ENCODE peak calls at places on chromosomes 5 and 9, in ten cellular contexts. One of them, this sample, is unnamed.
A peak's percentile ranks its signal among the peaks of the same experiment; 100 is the strongest.

GRCh38 chr5:165161204-165161603 is 1655.8 kb downstream of the MAT2B start:
- DNase-seq in right atrium auricular region: no peak
- DNase-seq in ovary: no peak
- DNase-seq in CD4-positive, CD25-positive, alpha-beta regulatory T cell: no peak
- DNase-seq in GM23248: no peak
- DNase-seq in fibroblast of lung: no peak
- DNase-seq in neural progenitor cell: peak; percentile 19
- DNase-seq in IMR-90: no peak
- DNase-seq in cardiac muscle cell: no peak
- DNase-seq in left ventricle myocardium inferior: no peak
- DNase-seq in this sample: no peak

GRCh38 chr5:142080248-142080647 is 28.3 kb upstream of the NDFIP1 start:
- DNase-seq in right atrium auricular region: no peak
- DNase-seq in ovary: no peak
- DNase-seq in CD4-positive, CD25-positive, alpha-beta regulatory T cell: no peak
- DNase-seq in GM23248: no peak
- DNase-seq in fibroblast of lung: no peak
- DNase-seq in neural progenitor cell: no peak
- DNase-seq in IMR-90: no peak
- DNase-seq in cardiac muscle cell: no peak
- DNase-seq in left ventricle myocardium inferior: no peak
- DNase-seq in this sample: no peak

GRCh38 chr5:17204133-17204489 is 13.3 kb upstream of the BASP1 start:
- DNase-seq in right atrium auricular region: peak; percentile 48
- DNase-seq in ovary: no peak
- DNase-seq in CD4-positive, CD25-positive, alpha-beta regulatory T cell: no peak
- DNase-seq in GM23248: no peak
- DNase-seq in fibroblast of lung: no peak
- DNase-seq in neural progenitor cell: no peak
- DNase-seq in IMR-90: no peak
- DNase-seq in cardiac muscle cell: no peak
- DNase-seq in left ventricle myocardium inferior: no peak
- DNase-seq in this sample: no peak

GRCh38 chr9:134606951-134607733 is 34.5 kb upstream of the COL5A1 start:
- DNase-seq in right atrium auricular region: peak; percentile 54
- DNase-seq in ovary: peak; percentile 24
- DNase-seq in CD4-positive, CD25-positive, alpha-beta regulatory T cell: no peak
- DNase-seq in GM23248: peak; percentile 34
- DNase-seq in fibroblast of lung: peak; percentile 51
- DNase-seq in neural progenitor cell: no peak
- DNase-seq in IMR-90: no peak
- DNase-seq in cardiac muscle cell: no peak
- DNase-seq in left ventricle myocardium inferior: no peak
- DNase-seq in this sample: no peak

GRCh38 chr9:114233806-114234205 is 78.5 kb downstream of the COL27A1 start:
- DNase-seq in right atrium auricular region: peak; percentile 76
- DNase-seq in ovary: peak; percentile 69
- DNase-seq in CD4-positive, CD25-positive, alpha-beta regulatory T cell: no peak
- DNase-seq in GM23248: no peak
- DNase-seq in fibroblast of lung: no peak
- DNase-seq in neural progenitor cell: no peak
- DNase-seq in IMR-90: no peak
- DNase-seq in cardiac muscle cell: no peak
- DNase-seq in left ventricle myocardium inferior: peak; percentile 53
- DNase-seq in this sample: no peak

GRCh38 chr5:43514471-43514815 is 505 bp downstream of the C5orf34 start:
- DNase-seq in right atrium auricular region: no peak
- DNase-seq in ovary: no peak
- DNase-seq in CD4-positive, CD25-positive, alpha-beta regulatory T cell: no peak
- DNase-seq in GM23248: peak; percentile 93
- DNase-seq in fibroblast of lung: peak; percentile 89
- DNase-seq in neural progenitor cell: no peak
- DNase-seq in IMR-90: peak; percentile 87
- DNase-seq in cardiac muscle cell: peak; percentile 76
- DNase-seq in left ventricle myocardium inferior: no peak
- DNase-seq in this sample: no peak

GRCh38 chr5:168227973-168228615 is 63.4 kb upstream of the WWC1 start:
- DNase-seq in right atrium auricular region: no peak
- DNase-seq in ovary: no peak
- DNase-seq in CD4-positive, CD25-positive, alpha-beta regulatory T cell: no peak
- DNase-seq in GM23248: peak; percentile 25
- DNase-seq in fibroblast of lung: peak; percentile 61
- DNase-seq in neural progenitor cell: no peak
- DNase-seq in IMR-90: no peak
- DNase-seq in cardiac muscle cell: peak; percentile 31
- DNase-seq in left ventricle myocardium inferior: no peak
- DNase-seq in this sample: no peak

GRCh38 chr5:56433039-56433438 is 199.9 kb upstream of the ANKRD55 start:
- DNase-seq in right atrium auricular region: no peak
- DNase-seq in ovary: no peak
- DNase-seq in CD4-positive, CD25-positive, alpha-beta regulatory T cell: no peak
- DNase-seq in GM23248: no peak
- DNase-seq in fibroblast of lung: no peak
- DNase-seq in neural progenitor cell: no peak
- DNase-seq in IMR-90: no peak
- DNase-seq in cardiac muscle cell: no peak
- DNase-seq in left ventricle myocardium inferior: no peak
- DNase-seq in this sample: no peak

GRCh38 chr9:120443976-120444375 is 136.0 kb downstream of the CDK5RAP2 start:
- DNase-seq in right atrium auricular region: no peak
- DNase-seq in ovary: no peak
- DNase-seq in CD4-positive, CD25-positive, alpha-beta regulatory T cell: no peak
- DNase-seq in GM23248: no peak
- DNase-seq in fibroblast of lung: no peak
- DNase-seq in neural progenitor cell: no peak
- DNase-seq in IMR-90: no peak
- DNase-seq in cardiac muscle cell: no peak
- DNase-seq in left ventricle myocardium inferior: no peak
- DNase-seq in this sample: no peak

GRCh38 chr9:120441446-120442279 is 138.3 kb downstream of the CDK5RAP2 start:
- DNase-seq in right atrium auricular region: no peak
- DNase-seq in ovary: no peak
- DNase-seq in CD4-positive, CD25-positive, alpha-beta regulatory T cell: no peak
- DNase-seq in GM23248: peak; percentile 88
- DNase-seq in fibroblast of lung: peak; percentile 98
- DNase-seq in neural progenitor cell: no peak
- DNase-seq in IMR-90: peak; percentile 93
- DNase-seq in cardiac muscle cell: peak; percentile 90
- DNase-seq in left ventricle myocardium inferior: no peak
- DNase-seq in this sample: no peak

GRCh38 chr9:120445974-120446373 is 134.0 kb downstream of the CDK5RAP2 start:
- DNase-seq in right atrium auricular region: no peak
- DNase-seq in ovary: no peak
- DNase-seq in CD4-positive, CD25-positive, alpha-beta regulatory T cell: peak; percentile 10
- DNase-seq in GM23248: no peak
- DNase-seq in fibroblast of lung: no peak
- DNase-seq in neural progenitor cell: no peak
- DNase-seq in IMR-90: no peak
- DNase-seq in cardiac muscle cell: no peak
- DNase-seq in left ventricle myocardium inferior: no peak
- DNase-seq in this sample: no peak

GRCh38 chr9:120442280-120442597 is 137.7 kb downstream of the CDK5RAP2 start:
- DNase-seq in right atrium auricular region: no peak
- DNase-seq in ovary: no peak
- DNase-seq in CD4-positive, CD25-positive, alpha-beta regulatory T cell: no peak
- DNase-seq in GM23248: no peak
- DNase-seq in fibroblast of lung: no peak
- DNase-seq in neural progenitor cell: no peak
- DNase-seq in IMR-90: no peak
- DNase-seq in cardiac muscle cell: no peak
- DNase-seq in left ventricle myocardium inferior: no peak
- DNase-seq in this sample: no peak

DNA sequence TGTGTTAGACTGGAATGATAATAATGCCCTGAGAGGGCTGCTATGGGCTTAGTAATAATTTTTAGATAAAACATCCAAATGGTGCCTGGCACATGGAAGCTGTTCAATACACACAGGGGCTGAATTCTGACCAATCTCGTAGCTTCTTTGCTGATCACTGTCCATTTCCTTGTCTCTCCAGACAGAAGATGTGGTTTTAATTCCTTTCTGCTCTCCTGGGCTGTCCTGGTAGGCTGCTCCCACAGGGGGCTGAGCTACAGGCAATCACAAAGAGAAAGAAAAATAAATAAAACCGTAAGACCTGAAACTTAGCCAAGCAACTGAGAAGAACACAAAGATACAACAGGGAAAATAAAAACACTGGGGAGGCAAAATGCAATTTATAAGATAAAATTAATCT is 136.5 kb downstream of the CDK5RAP2 start:
- DNase-seq in right atrium auricular region: no peak
- DNase-seq in ovary: no peak
- DNase-seq in CD4-positive, CD25-positive, alpha-beta regulatory T cell: no peak
- DNase-seq in GM23248: peak; percentile 45
- DNase-seq in fibroblast of lung: peak; percentile 91
- DNase-seq in neural progenitor cell: no peak
- DNase-seq in IMR-90: peak; percentile 89
- DNase-seq in cardiac muscle cell: peak; percentile 75
- DNase-seq in left ventricle myocardium inferior: no peak
- DNase-seq in this sample: no peak
- H3K27ac ChIP-seq in right atrium auricular region: no peak overlapping the region
- H3K27ac ChIP-seq in ovary: peak overlapping the region; percentile 50
- H3K27ac ChIP-seq in CD4-positive, CD25-positive, alpha-beta regulatory T cell: no peak overlapping the region
- H3K27ac ChIP-seq in GM23248: peak overlapping the region; percentile 80
- H3K27ac ChIP-seq in fibroblast of lung: peak overlapping the region; percentile 36
- H3K27ac ChIP-seq in neural progenitor cell: no peak overlapping the region
- H3K27ac ChIP-seq in IMR-90: peak overlapping the region; percentile 62
- H3K27ac ChIP-seq in cardiac muscle cell: no peak overlapping the region
- H3K27ac ChIP-seq in left ventricle myocardium inferior: no peak overlapping the region
- H3K27ac ChIP-seq in this sample: peak overlapping the region; percentile 14

DNA sequence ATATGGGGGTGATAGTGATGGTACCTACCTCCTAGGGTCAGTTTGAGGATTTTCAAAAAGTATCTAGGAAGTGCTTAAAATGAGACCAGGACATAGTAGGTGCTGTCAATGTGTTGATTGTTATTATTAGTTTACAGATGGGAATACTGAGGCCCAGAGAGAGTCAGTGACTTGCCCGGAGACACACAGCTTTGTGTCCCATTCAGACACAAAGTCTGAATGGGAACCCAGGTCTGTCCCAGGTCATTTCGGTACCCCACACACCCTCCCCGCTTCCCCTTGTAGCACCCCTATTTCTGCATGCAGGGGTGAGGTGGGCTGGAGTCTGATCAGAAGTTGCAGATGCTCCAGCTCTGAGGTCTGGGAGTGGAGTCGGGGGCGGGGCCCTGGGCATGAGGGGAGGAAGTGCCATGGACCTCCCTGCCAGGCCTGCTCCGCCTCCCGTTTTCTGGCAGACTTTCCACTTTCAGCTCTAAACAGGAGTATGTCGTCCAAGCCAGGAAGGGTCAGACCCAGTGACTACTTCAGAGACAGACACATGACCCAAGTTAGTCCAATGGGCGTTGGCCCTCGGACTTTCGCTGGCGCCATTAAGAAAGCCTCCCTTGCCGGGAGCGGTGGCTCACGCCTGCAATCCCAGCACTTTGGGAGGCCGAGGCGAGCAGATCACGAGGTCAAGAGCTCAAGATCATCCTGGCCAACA is 3.2 kb upstream of the DBN1 start:
- DNase-seq in right atrium auricular region: peak; percentile 83
- DNase-seq in ovary: no peak
- DNase-seq in CD4-positive, CD25-positive, alpha-beta regulatory T cell: no peak
- DNase-seq in GM23248: peak; percentile 70
- DNase-seq in fibroblast of lung: peak; percentile 83
- DNase-seq in neural progenitor cell: no peak
- DNase-seq in IMR-90: peak; percentile 68
- DNase-seq in cardiac muscle cell: peak; percentile 73
- DNase-seq in left ventricle myocardium inferior: no peak
- DNase-seq in this sample: peak; percentile 92
- H3K4me1 ChIP-seq in right atrium auricular region: peaks cover 61% of the 10 kb centered on the region
- H3K4me1 ChIP-seq in ovary: peaks cover 28% of the 10 kb centered on the region
- H3K4me1 ChIP-seq in CD4-positive, CD25-positive, alpha-beta regulatory T cell: peaks cover 10% of the 10 kb centered on the region
- H3K4me1 ChIP-seq in GM23248: peaks cover 33% of the 10 kb centered on the region
- H3K4me1 ChIP-seq in fibroblast of lung: peaks cover 34% of the 10 kb centered on the region
- H3K4me1 ChIP-seq in neural progenitor cell: peaks cover 12% of the 10 kb centered on the region
- H3K4me1 ChIP-seq in IMR-90: peaks cover 22% of the 10 kb centered on the region
- H3K4me1 ChIP-seq in cardiac muscle cell: peaks cover 15% of the 10 kb centered on the region
- H3K4me1 ChIP-seq in left ventricle myocardium inferior: peaks cover 65% of the 10 kb centered on the region
- H3K4me1 ChIP-seq in this sample: no peaks in the 10 kb centered on the region

GRCh38 chr9:118785456-118785855 is 583.8 kb downstream of the BRINP1 start:
- DNase-seq in right atrium auricular region: no peak
- DNase-seq in ovary: no peak
- DNase-seq in CD4-positive, CD25-positive, alpha-beta regulatory T cell: no peak
- DNase-seq in GM23248: no peak
- DNase-seq in fibroblast of lung: no peak
- DNase-seq in neural progenitor cell: no peak
- DNase-seq in IMR-90: no peak
- DNase-seq in cardiac muscle cell: no peak
- DNase-seq in left ventricle myocardium inferior: no peak
- DNase-seq in this sample: no peak

GRCh38 chr9:118786877-118787276 is 582.4 kb downstream of the BRINP1 start:
- DNase-seq in right atrium auricular region: no peak
- DNase-seq in ovary: no peak
- DNase-seq in CD4-positive, CD25-positive, alpha-beta regulatory T cell: no peak
- DNase-seq in GM23248: no peak
- DNase-seq in fibroblast of lung: no peak
- DNase-seq in neural progenitor cell: no peak
- DNase-seq in IMR-90: no peak
- DNase-seq in cardiac muscle cell: no peak
- DNase-seq in left ventricle myocardium inferior: no peak
- DNase-seq in this sample: no peak

DNA sequence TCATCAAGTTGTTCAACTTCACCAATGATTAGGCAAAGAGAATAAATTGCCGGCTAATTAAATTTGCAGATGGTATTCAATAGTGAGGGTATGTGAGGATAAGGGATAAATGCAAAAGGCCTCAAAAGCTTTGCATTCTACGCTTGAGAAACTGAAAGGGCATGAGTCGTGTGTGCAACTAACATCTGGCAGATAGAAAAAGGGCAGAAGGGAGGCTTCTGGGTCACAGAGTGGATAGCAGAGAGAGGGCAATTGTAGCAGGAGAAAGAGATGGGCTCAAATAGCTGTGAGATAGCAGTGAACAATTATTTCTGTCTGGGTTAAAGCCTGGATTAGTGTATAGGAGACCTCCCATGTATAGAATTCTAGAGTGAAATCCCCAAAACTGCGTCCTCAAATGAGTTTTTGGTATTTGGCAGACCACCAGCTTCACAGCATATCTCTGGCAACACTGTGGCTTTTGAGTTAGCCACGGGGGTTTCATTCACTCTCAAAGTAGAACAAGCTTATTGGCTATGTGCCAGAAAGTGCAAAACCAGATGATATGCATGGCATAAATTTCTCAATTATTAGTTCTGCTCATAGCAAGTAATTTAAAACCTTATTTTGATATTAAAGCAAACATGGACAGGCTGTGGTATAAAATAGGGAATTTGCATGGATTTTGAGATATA is 586.3 kb downstream of the BRINP1 start:
- DNase-seq in right atrium auricular region: no peak
- DNase-seq in ovary: no peak
- DNase-seq in CD4-positive, CD25-positive, alpha-beta regulatory T cell: no peak
- DNase-seq in GM23248: peak; percentile 1
- DNase-seq in fibroblast of lung: no peak
- DNase-seq in neural progenitor cell: no peak
- DNase-seq in IMR-90: no peak
- DNase-seq in cardiac muscle cell: no peak
- DNase-seq in left ventricle myocardium inferior: no peak
- DNase-seq in this sample: no peak
- H3K9me3 ChIP-seq in right atrium auricular region: no peaks in the 10 kb centered on the region
- H3K9me3 ChIP-seq in ovary: no peaks in the 10 kb centered on the region
- H3K9me3 ChIP-seq in CD4-positive, CD25-positive, alpha-beta regulatory T cell: peaks cover 4% of the 10 kb centered on the region
- H3K9me3 ChIP-seq in GM23248: no peaks in the 10 kb centered on the region
- H3K9me3 ChIP-seq in fibroblast of lung: no peaks in the 10 kb centered on the region
- H3K9me3 ChIP-seq in neural progenitor cell: no peaks in the 10 kb centered on the region
- H3K9me3 ChIP-seq in IMR-90: peaks cover 11% of the 10 kb centered on the region
- H3K9me3 ChIP-seq in cardiac muscle cell: no peaks in the 10 kb centered on the region
- H3K9me3 ChIP-seq in left ventricle myocardium inferior: peaks cover 9% of the 10 kb centered on the region
- H3K9me3 ChIP-seq in this sample: no peaks in the 10 kb centered on the region

GRCh38 chr5:132417889-132418432 is 48.5 kb downstream of the SLC22A5 start:
- DNase-seq in right atrium auricular region: no peak
- DNase-seq in ovary: no peak
- DNase-seq in CD4-positive, CD25-positive, alpha-beta regulatory T cell: no peak
- DNase-seq in GM23248: no peak
- DNase-seq in fibroblast of lung: no peak
- DNase-seq in neural progenitor cell: no peak
- DNase-seq in IMR-90: no peak
- DNase-seq in cardiac muscle cell: no peak
- DNase-seq in left ventricle myocardium inferior: no peak
- DNase-seq in this sample: no peak

GRCh38 chr5:132420706-132421272 is 51.3 kb downstream of the SLC22A5 start:
- DNase-seq in right atrium auricular region: no peak
- DNase-seq in ovary: no peak
- DNase-seq in CD4-positive, CD25-positive, alpha-beta regulatory T cell: peak; percentile 43
- DNase-seq in GM23248: peak; percentile 18
- DNase-seq in fibroblast of lung: no peak
- DNase-seq in neural progenitor cell: no peak
- DNase-seq in IMR-90: no peak
- DNase-seq in cardiac muscle cell: no peak
- DNase-seq in left ventricle myocardium inferior: no peak
- DNase-seq in this sample: peak; percentile 58

GRCh38 chr5:132421442-132421841 is 51.9 kb downstream of the SLC22A5 start:
- DNase-seq in right atrium auricular region: no peak
- DNase-seq in ovary: no peak
- DNase-seq in CD4-positive, CD25-positive, alpha-beta regulatory T cell: no peak
- DNase-seq in GM23248: no peak
- DNase-seq in fibroblast of lung: no peak
- DNase-seq in neural progenitor cell: no peak
- DNase-seq in IMR-90: no peak
- DNase-seq in cardiac muscle cell: no peak
- DNase-seq in left ventricle myocardium inferior: no peak
- DNase-seq in this sample: no peak

GRCh38 chr5:132418876-132419275 is 49.4 kb downstream of the SLC22A5 start:
- DNase-seq in right atrium auricular region: no peak
- DNase-seq in ovary: no peak
- DNase-seq in CD4-positive, CD25-positive, alpha-beta regulatory T cell: no peak
- DNase-seq in GM23248: peak; percentile 24
- DNase-seq in fibroblast of lung: no peak
- DNase-seq in neural progenitor cell: no peak
- DNase-seq in IMR-90: no peak
- DNase-seq in cardiac muscle cell: no peak
- DNase-seq in left ventricle myocardium inferior: no peak
- DNase-seq in this sample: no peak

DNA sequence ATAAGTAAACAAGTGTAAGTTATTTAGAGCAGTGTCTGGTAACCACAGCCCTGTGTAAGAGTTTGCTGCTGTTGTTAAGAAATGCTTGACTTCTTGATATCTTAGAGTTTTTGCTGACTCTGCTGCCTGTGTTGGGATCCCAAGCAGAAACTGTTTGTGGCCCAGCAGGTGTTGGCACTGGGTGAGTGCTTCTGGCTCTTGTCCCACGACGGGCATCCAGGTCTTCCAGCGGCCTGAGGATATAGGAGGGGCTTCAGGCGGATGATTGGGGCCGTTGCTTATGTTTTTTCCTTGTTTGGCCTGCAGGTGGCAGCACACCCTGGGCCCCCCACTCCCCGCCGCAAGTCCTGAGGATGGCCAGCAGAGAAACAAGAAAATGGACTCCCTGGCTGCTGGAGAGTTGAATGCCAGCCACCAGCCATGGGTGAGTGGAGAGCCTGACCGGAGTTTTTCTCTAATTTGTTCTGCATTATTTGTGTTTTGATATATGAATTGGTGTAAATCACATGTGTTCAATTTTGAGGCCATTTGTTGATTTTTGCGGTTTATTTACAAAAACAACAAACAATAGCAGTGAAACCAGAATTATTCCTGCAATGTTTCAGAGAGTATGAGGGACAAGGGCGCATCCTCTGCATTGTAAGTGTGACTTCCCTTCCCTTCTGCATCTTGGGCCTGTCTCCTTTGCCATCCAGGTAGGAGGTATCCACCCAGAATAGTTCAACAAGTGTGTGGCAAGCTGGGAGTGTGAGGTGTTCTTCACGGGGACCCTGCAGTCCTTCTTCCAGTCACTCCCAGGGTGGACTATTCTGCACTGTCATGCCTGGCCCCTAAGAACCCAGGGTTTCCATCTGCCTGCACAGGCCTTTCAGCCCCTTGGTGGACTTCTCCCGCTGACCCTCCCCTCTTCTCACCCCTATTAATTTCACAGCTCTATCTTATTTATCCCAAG is 50.3 kb downstream of the SLC22A5 start:
- DNase-seq in right atrium auricular region: no peak
- DNase-seq in ovary: peak; percentile 82
- DNase-seq in CD4-positive, CD25-positive, alpha-beta regulatory T cell: peak; percentile 70
- DNase-seq in GM23248: peak; percentile 83
- DNase-seq in fibroblast of lung: peak; percentile 71
- DNase-seq in neural progenitor cell: peak; percentile 84
- DNase-seq in IMR-90: peak; percentile 72
- DNase-seq in cardiac muscle cell: peak; percentile 86
- DNase-seq in left ventricle myocardium inferior: peak; percentile 65
- DNase-seq in this sample: peak; percentile 86
- H3K27ac ChIP-seq in right atrium auricular region: peak overlapping the region; percentile 60
- H3K27ac ChIP-seq in ovary: peak overlapping the region; percentile 12
- H3K27ac ChIP-seq in CD4-positive, CD25-positive, alpha-beta regulatory T cell: peak overlapping the region; percentile 92
- H3K27ac ChIP-seq in GM23248: no peak overlapping the region
- H3K27ac ChIP-seq in fibroblast of lung: no peak overlapping the region
- H3K27ac ChIP-seq in neural progenitor cell: no peak overlapping the region
- H3K27ac ChIP-seq in IMR-90: peak overlapping the region; percentile 31
- H3K27ac ChIP-seq in cardiac muscle cell: no peak overlapping the region
- H3K27ac ChIP-seq in left ventricle myocardium inferior: peak overlapping the region; percentile 99
- H3K27ac ChIP-seq in this sample: peak overlapping the region; percentile 43